ENCODE peak calls at places on chromosome 19, in nine cellular contexts. One of them, this sample, is unnamed.

GRCh38 chr19:3135961-3136683 is at the start of gene GNA15:
- DNase-seq in NCI-H510A treated with DMSO at 0.1 percent for 48 hours: no peak
- DNase-seq in activated naive CD4-positive, alpha-beta T cell: no peak
- DNase-seq in stimulated activated CD8-positive, alpha-beta memory T cell treated with anti-CD3 and anti-CD28 coated beads, Interleukin-4, amount 100 ng/mL, for 4 hours: no peak
- DNase-seq in fibroblast of the aortic adventitia: no peak
- DNase-seq in SHP77 treated with DMSO at 0.1 percent for 48 hours: no peak
- DNase-seq in ACHN: no peak
- DNase-seq in KG1: no peak
- DNase-seq in LHCN-M2: no peak
- DNase-seq in this sample: no peak

GRCh38 chr19:35388277-35389054 is 17.6 kb downstream of the GPR42 start:
- DNase-seq in NCI-H510A treated with DMSO at 0.1 percent for 48 hours: no peak
- DNase-seq in activated naive CD4-positive, alpha-beta T cell: no peak
- DNase-seq in stimulated activated CD8-positive, alpha-beta memory T cell treated with anti-CD3 and anti-CD28 coated beads, Interleukin-4, amount 100 ng/mL, for 4 hours: no peak
- DNase-seq in fibroblast of the aortic adventitia: no peak
- DNase-seq in SHP77 treated with DMSO at 0.1 percent for 48 hours: no peak
- DNase-seq in ACHN: no peak
- DNase-seq in KG1: no peak
- DNase-seq in LHCN-M2: no peak
- DNase-seq in this sample: no peak

GRCh38 chr19:49337267-49338022 is 2.2 kb downstream of the CD37 start:
- DNase-seq in NCI-H510A treated with DMSO at 0.1 percent for 48 hours: no peak
- DNase-seq in activated naive CD4-positive, alpha-beta T cell: no peak
- DNase-seq in stimulated activated CD8-positive, alpha-beta memory T cell treated with anti-CD3 and anti-CD28 coated beads, Interleukin-4, amount 100 ng/mL, for 4 hours: no peak
- DNase-seq in fibroblast of the aortic adventitia: no peak
- DNase-seq in SHP77 treated with DMSO at 0.1 percent for 48 hours: no peak
- DNase-seq in ACHN: no peak
- DNase-seq in KG1: no peak
- DNase-seq in LHCN-M2: no peak
- DNase-seq in this sample: no peak

GRCh38 chr19:33374406-33374703 is 846 bp downstream of the CEBPG start:
- DNase-seq in NCI-H510A treated with DMSO at 0.1 percent for 48 hours: peak
- DNase-seq in activated naive CD4-positive, alpha-beta T cell: no peak
- DNase-seq in stimulated activated CD8-positive, alpha-beta memory T cell treated with anti-CD3 and anti-CD28 coated beads, Interleukin-4, amount 100 ng/mL, for 4 hours: no peak
- DNase-seq in fibroblast of the aortic adventitia: peak
- DNase-seq in SHP77 treated with DMSO at 0.1 percent for 48 hours: peak
- DNase-seq in ACHN: peak
- DNase-seq in KG1: no peak
- DNase-seq in LHCN-M2: no peak
- DNase-seq in this sample: peak

GRCh38 chr19:34226036-34226435 is 28.3 kb upstream of the GARRE1 start:
- DNase-seq in NCI-H510A treated with DMSO at 0.1 percent for 48 hours: no peak
- DNase-seq in activated naive CD4-positive, alpha-beta T cell: no peak
- DNase-seq in stimulated activated CD8-positive, alpha-beta memory T cell treated with anti-CD3 and anti-CD28 coated beads, Interleukin-4, amount 100 ng/mL, for 4 hours: no peak
- DNase-seq in fibroblast of the aortic adventitia: no peak
- DNase-seq in SHP77 treated with DMSO at 0.1 percent for 48 hours: no peak
- DNase-seq in ACHN: no peak
- DNase-seq in KG1: no peak
- DNase-seq in LHCN-M2: no peak
- DNase-seq in this sample: no peak

GRCh38 chr19:14686411-14686810 is 3.4 kb upstream of the ZNF333 start:
- DNase-seq in NCI-H510A treated with DMSO at 0.1 percent for 48 hours: no peak
- DNase-seq in activated naive CD4-positive, alpha-beta T cell: no peak
- DNase-seq in stimulated activated CD8-positive, alpha-beta memory T cell treated with anti-CD3 and anti-CD28 coated beads, Interleukin-4, amount 100 ng/mL, for 4 hours: no peak
- DNase-seq in fibroblast of the aortic adventitia: peak
- DNase-seq in SHP77 treated with DMSO at 0.1 percent for 48 hours: peak
- DNase-seq in ACHN: peak
- DNase-seq in KG1: peak
- DNase-seq in LHCN-M2: peak
- DNase-seq in this sample: no peak

GRCh38 chr19:12913011-12913561 is 6.0 kb downstream of the SYCE2 start:
- DNase-seq in NCI-H510A treated with DMSO at 0.1 percent for 48 hours: peak
- DNase-seq in activated naive CD4-positive, alpha-beta T cell: no peak
- DNase-seq in stimulated activated CD8-positive, alpha-beta memory T cell treated with anti-CD3 and anti-CD28 coated beads, Interleukin-4, amount 100 ng/mL, for 4 hours: no peak
- DNase-seq in fibroblast of the aortic adventitia: peak
- DNase-seq in SHP77 treated with DMSO at 0.1 percent for 48 hours: peak
- DNase-seq in ACHN: no peak
- DNase-seq in KG1: peak
- DNase-seq in LHCN-M2: no peak
- DNase-seq in this sample: peak

GRCh38 chr19:48510421-48511268 is 990 bp downstream of the LMTK3 start:
- DNase-seq in NCI-H510A treated with DMSO at 0.1 percent for 48 hours: no peak
- DNase-seq in activated naive CD4-positive, alpha-beta T cell: peak
- DNase-seq in stimulated activated CD8-positive, alpha-beta memory T cell treated with anti-CD3 and anti-CD28 coated beads, Interleukin-4, amount 100 ng/mL, for 4 hours: peak
- DNase-seq in fibroblast of the aortic adventitia: peak
- DNase-seq in SHP77 treated with DMSO at 0.1 percent for 48 hours: no peak
- DNase-seq in ACHN: peak
- DNase-seq in KG1: peak
- DNase-seq in LHCN-M2: peak
- DNase-seq in this sample: peak

GRCh38 chr19:14305706-14306105 is 75.5 kb upstream of the ADGRE5 start:
- DNase-seq in NCI-H510A treated with DMSO at 0.1 percent for 48 hours: no peak
- DNase-seq in activated naive CD4-positive, alpha-beta T cell: no peak
- DNase-seq in stimulated activated CD8-positive, alpha-beta memory T cell treated with anti-CD3 and anti-CD28 coated beads, Interleukin-4, amount 100 ng/mL, for 4 hours: no peak
- DNase-seq in fibroblast of the aortic adventitia: no peak
- DNase-seq in SHP77 treated with DMSO at 0.1 percent for 48 hours: no peak
- DNase-seq in ACHN: no peak
- DNase-seq in KG1: no peak
- DNase-seq in LHCN-M2: no peak
- DNase-seq in this sample: no peak

GRCh38 chr19:41427647-41428480 is 690 bp upstream of the B3GNT8 start:
- DNase-seq in NCI-H510A treated with DMSO at 0.1 percent for 48 hours: peak
- DNase-seq in activated naive CD4-positive, alpha-beta T cell: no peak
- DNase-seq in stimulated activated CD8-positive, alpha-beta memory T cell treated with anti-CD3 and anti-CD28 coated beads, Interleukin-4, amount 100 ng/mL, for 4 hours: no peak
- DNase-seq in fibroblast of the aortic adventitia: peak
- DNase-seq in SHP77 treated with DMSO at 0.1 percent for 48 hours: peak
- DNase-seq in ACHN: no peak
- DNase-seq in KG1: no peak
- DNase-seq in LHCN-M2: no peak
- DNase-seq in this sample: peak

GRCh38 chr19:55418185-55418584 is 10.6 kb upstream of the UBE2S start:
- DNase-seq in NCI-H510A treated with DMSO at 0.1 percent for 48 hours: peak
- DNase-seq in activated naive CD4-positive, alpha-beta T cell: no peak
- DNase-seq in stimulated activated CD8-positive, alpha-beta memory T cell treated with anti-CD3 and anti-CD28 coated beads, Interleukin-4, amount 100 ng/mL, for 4 hours: no peak
- DNase-seq in fibroblast of the aortic adventitia: peak
- DNase-seq in SHP77 treated with DMSO at 0.1 percent for 48 hours: no peak
- DNase-seq in ACHN: peak
- DNase-seq in KG1: peak
- DNase-seq in LHCN-M2: peak
- DNase-seq in this sample: peak

GRCh38 chr19:45455707-45456499 is 11.9 kb upstream of the FOSB start:
- DNase-seq in NCI-H510A treated with DMSO at 0.1 percent for 48 hours: no peak
- DNase-seq in activated naive CD4-positive, alpha-beta T cell: no peak
- DNase-seq in stimulated activated CD8-positive, alpha-beta memory T cell treated with anti-CD3 and anti-CD28 coated beads, Interleukin-4, amount 100 ng/mL, for 4 hours: no peak
- DNase-seq in fibroblast of the aortic adventitia: peak
- DNase-seq in SHP77 treated with DMSO at 0.1 percent for 48 hours: peak
- DNase-seq in ACHN: peak
- DNase-seq in KG1: peak
- DNase-seq in LHCN-M2: peak
- DNase-seq in this sample: no peak

GRCh38 chr19:14979498-14980255 is at the start of gene SLC1A6:
- DNase-seq in NCI-H510A treated with DMSO at 0.1 percent for 48 hours: no peak
- DNase-seq in activated naive CD4-positive, alpha-beta T cell: no peak
- DNase-seq in stimulated activated CD8-positive, alpha-beta memory T cell treated with anti-CD3 and anti-CD28 coated beads, Interleukin-4, amount 100 ng/mL, for 4 hours: no peak
- DNase-seq in fibroblast of the aortic adventitia: no peak
- DNase-seq in SHP77 treated with DMSO at 0.1 percent for 48 hours: no peak
- DNase-seq in ACHN: no peak
- DNase-seq in KG1: no peak
- DNase-seq in LHCN-M2: no peak
- DNase-seq in this sample: no peak

This sample was measured in occipital lobe.